ENCODE peak calls at places on chromosomes 6 and 20, in five cellular contexts. H, I, P, O and Y are unnamed samples.

GRCh38 chr6:46565531-46565930 is 74.3 kb upstream of the RCAN2 start:
- DNase-seq in I (no peak), H (no peak), P (no peak), O (no peak), Y (no peak)

GRCh38 chr6:33008944-33009861 is at the start of gene HLA-DOA:
- DNase-seq in P (peak), O (peak), H (peak), I (peak), Y (no peak)

GRCh38 chr6:121143476-121143875 is 190.8 kb downstream of the TBC1D32 start:
- DNase-seq in P (no peak), I (no peak), O (no peak), H (no peak), Y (peak)

GRCh38 chr20:43844778-43845614 is 69.7 kb upstream of the TOX2 start:
- DNase-seq in P (peak), O (peak), H (peak), I (peak), Y (no peak)

GRCh38 chr6:170459451-170459850 is 93.7 kb downstream of the PSMB1 start:
- DNase-seq in I (peak), H (peak), P (no peak), O (no peak), Y (peak)

GRCh38 chr20:10171864-10172751 is 46.5 kb upstream of the SNAP25 start:
- DNase-seq in O (peak), P (peak), H (peak), I (peak), Y (no peak)

GRCh38 chr20:3777726-3778629 is 3.3 kb downstream of the SPEF1 start:
- DNase-seq in I (no peak), P (peak), O (peak), H (peak), Y (peak)

GRCh38 chr6:75210885-75211739 is 5.3 kb upstream of the COL12A1 start:
- DNase-seq in O (no peak), P (peak), I (peak), H (peak), Y (peak)

GRCh38 chr6:147390909-147391536 is 117.5 kb upstream of the SAMD5 start:
- DNase-seq in I (peak), O (no peak), P (peak), H (peak), Y (peak)

GRCh38 chr6:12138377-12138776 is 126.3 kb downstream of the HIVEP1 start:
- DNase-seq in I (no peak), P (no peak), O (no peak), H (peak), Y (no peak)

GRCh38 chr20:43446361-43446879 is 11.3 kb upstream of the SRSF6 start:
- DNase-seq in O (no peak), I (no peak), P (no peak), H (no peak), Y (no peak)

GRCh38 chr6:83429857-83430605 is 820 bp downstream of the ME1 start:
- DNase-seq in H (peak), I (peak), P (peak), O (no peak), Y (peak)

GRCh38 chr6:140773276-140773675 is 1359.4 kb upstream of the GJE1 start:
- DNase-seq in I (no peak), O (no peak), P (no peak), H (no peak), Y (no peak)

GRCh38 chr20:34285450-34285849 is 17.7 kb downstream of the AHCY start:
- DNase-seq in I (no peak), P (no peak), O (no peak), H (no peak), Y (no peak)
- H4K8ac ChIP-seq in I (no peak), P (no peak), O (peak), H (no peak), Y (no peak)

DNA sequence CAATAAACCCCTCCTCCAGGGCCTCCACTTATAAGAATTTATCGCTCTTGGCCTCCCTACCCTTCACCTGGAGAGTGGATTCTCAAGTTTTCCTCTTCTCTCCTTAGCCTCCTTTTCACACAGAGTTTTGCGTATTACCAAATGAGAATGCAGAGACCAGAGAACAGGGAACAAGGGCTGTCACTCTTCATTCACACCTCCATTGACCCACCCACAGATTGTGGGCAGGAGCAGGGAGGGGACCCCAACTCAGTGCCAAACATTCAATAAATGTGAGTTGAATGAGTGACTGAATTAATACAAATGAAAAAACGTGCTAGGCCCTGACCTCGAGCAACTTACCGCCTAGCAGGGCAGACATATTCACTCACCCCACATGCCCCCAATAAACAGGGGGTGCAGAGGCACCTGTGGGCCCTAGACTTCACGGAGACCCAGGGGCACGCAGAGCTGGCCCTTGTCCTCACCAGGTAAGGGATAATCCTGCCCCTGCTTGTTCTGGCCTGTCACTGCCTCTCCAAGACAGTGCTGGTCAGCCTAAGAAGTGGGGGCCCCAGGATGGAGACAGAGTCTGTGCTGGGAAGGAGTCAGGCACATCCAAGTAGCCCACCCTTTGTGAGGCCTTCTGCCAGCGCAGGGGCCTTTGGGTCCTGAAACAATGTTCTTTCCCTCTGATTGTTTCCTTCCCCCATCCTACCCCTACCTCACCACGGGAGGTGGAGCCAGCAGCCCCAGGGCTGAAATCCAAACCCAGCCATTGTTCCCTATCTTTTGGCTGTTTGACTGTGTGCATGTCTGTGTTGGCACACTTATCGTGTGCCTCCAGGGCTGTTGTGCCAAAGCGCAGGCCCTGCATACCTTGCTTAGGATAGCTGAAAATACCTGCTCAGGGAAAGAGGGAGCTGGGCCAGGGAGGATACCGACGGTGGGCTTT is 8.4 kb upstream of the TJAP1 start:
- DNase-seq in O (no peak), H (no peak), I (no peak), P (peak), Y (peak)
- H4K8ac ChIP-seq in O (peak), H (no peak), I (no peak), P (no peak), Y (no peak)

DNA sequence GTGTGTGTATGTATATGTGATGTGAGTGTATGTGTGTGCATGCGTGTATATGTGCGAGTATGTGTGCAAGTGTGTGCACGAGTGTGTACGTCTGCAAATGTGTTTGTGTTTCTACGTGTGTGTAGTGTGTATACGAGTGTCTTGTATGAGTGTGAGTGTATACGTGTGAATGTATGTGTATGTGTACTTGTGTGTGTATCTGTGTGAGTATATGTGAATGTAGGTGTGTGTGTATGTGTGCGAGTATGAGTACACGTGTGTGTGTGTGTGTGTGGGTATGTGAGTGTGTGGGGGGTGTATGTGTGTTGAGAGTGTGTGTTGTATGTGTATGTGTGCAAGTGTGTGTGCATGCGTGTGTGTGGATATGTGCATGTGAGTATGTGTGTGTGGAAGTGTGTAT is 602.0 kb upstream of the CDH4 start:
- DNase-seq in I (no peak), O (no peak), P (no peak), H (no peak), Y (no peak)
- H4K8ac ChIP-seq in I (no peak), O (no peak), P (no peak), H (no peak), Y (no peak)

DNA sequence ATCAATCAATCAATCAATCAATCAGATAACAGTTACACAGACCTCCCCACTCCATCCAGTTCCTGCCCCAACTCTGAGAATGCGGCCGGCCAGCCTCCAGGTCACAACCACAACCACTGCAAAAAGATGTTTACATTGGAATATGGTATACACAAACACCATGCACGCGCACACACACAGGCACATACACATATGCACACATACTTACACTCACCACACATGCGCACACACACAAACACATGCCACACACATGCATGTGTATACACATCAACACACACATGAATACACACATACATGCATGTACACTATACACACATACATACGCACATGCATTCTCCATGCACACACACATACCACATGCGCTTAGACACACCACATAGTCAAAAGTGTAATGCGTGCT is 131.1 kb downstream of the PXDC1 start:
- DNase-seq in O (no peak), H (no peak), P (no peak), I (no peak), Y (no peak)
- H4K8ac ChIP-seq in O (no peak), H (no peak), P (no peak), I (no peak), Y (no peak)

GRCh38 chr20:36802326-36803223 is 29.0 kb upstream of the DSN1 start:
- DNase-seq in P (no peak), O (no peak), I (peak), H (peak), Y (peak)
- H4K8ac ChIP-seq in P (no peak), O (no peak), I (no peak), H (no peak), Y (no peak)

GRCh38 chr6:123042412-123042811 is 46.4 kb downstream of the CLVS2 start:
- DNase-seq in H (no peak), O (no peak), P (no peak), I (no peak), Y (no peak)
- H4K8ac ChIP-seq in H (no peak), O (no peak), P (no peak), I (no peak), Y (no peak)

DNA sequence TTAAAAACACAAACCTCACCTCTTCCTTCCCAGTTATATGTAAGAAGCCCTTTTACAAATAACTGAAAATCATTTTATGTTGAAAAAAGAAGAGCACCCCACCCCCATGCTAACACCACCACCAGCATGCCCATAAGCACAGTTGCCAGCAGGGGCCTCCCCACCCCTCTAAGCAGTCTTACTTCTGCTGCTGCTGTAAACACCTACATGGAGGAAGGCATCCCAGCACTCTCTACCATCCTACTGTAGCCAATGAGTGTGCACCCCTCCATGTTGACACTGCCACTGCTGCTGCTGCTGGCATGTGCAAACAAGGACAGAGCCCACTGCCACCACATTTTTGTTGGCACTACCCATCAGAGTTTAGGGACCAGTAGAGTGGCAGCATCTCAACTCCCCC is 49.6 kb upstream of the PHIP start:
- DNase-seq in H (no peak), O (no peak), P (peak), I (no peak), Y (no peak)
- H4K8ac ChIP-seq in H (no peak), O (no peak), P (no peak), I (no peak), Y (no peak)

DNA sequence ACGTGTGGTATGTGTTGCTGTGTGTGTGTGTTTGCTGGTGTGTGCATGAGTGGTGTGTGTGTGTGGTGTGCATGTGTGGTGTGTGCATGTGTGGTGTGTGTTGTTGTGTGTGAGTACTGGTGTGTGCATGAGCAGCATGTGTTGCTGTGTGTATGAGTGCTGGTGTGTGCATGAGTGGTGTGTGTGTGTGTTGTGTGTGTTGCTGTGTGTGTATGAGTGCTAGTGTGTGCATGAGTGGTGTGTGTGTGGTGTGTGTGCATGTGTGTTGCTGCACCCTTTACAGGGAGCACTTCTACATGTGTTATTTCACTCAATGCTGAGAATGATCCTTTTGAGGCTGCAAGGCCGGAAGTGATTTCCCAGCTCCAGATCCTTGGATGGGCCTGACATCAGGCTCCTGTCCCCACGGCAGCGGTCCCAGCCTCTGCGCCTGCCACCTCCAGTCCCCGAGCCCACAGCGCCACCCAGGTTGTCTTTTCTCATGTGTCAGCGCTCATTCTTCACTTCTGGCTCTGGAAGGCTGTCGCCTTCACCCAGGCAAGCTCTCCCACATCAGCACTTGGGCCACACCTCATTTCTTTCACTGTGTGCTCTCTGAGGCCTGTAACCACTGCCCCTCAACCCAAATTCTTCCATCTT is 2.6 kb downstream of the NPEPL1 start:
- DNase-seq in P (peak), O (no peak), H (no peak), I (no peak), Y (no peak)
- H4K8ac ChIP-seq in P (no peak), O (peak), H (no peak), I (no peak), Y (no peak)

GRCh38 chr20:24691901-24692351 is 222.5 kb downstream of the SYNDIG1 start:
- DNase-seq in H (no peak), P (no peak), I (no peak), O (peak), Y (no peak)
- H4K8ac ChIP-seq in H (no peak), P (no peak), I (no peak), O (no peak), Y (no peak)